ENCODE peak calls at places on chromosomes 7 and 10, in nine cellular contexts. One of them, this sample, is unnamed.

GRCh38 chr10:62437696-62438095 is 63.5 kb downstream of the ZNF365 start:
- DNase-seq in nephron progenitor cell: peak; percentile 25
- DNase-seq in NAMALWA: peak; percentile 82
- DNase-seq in aorta: no peak
- DNase-seq in left colon: no peak
- DNase-seq in tibial artery: no peak
- DNase-seq in stomach: no peak
- DNase-seq in NCI-H2029: peak; percentile 3
- DNase-seq in mesenchymal stem cell: peak; percentile 75
- DNase-seq in this sample: peak; percentile 73

GRCh38 chr10:16799621-16800020 is 17.6 kb downstream of the RSU1 start:
- DNase-seq in nephron progenitor cell: no peak
- DNase-seq in NAMALWA: no peak
- DNase-seq in aorta: no peak
- DNase-seq in left colon: no peak
- DNase-seq in tibial artery: no peak
- DNase-seq in stomach: no peak
- DNase-seq in NCI-H2029: no peak
- DNase-seq in mesenchymal stem cell: no peak
- DNase-seq in this sample: no peak

GRCh38 chr10:5692476-5693358 is 8.1 kb downstream of the TASOR2 start:
- DNase-seq in nephron progenitor cell: peak; percentile 79
- DNase-seq in NAMALWA: peak; percentile 90
- DNase-seq in aorta: peak; percentile 83
- DNase-seq in left colon: peak; percentile 74
- DNase-seq in tibial artery: no peak
- DNase-seq in stomach: peak; percentile 63
- DNase-seq in NCI-H2029: no peak
- DNase-seq in mesenchymal stem cell: peak; percentile 81
- DNase-seq in this sample: no peak

GRCh38 chr10:124035928-124036558 is 57.4 kb downstream of the CHST15 start:
- DNase-seq in nephron progenitor cell: peak; percentile 39
- DNase-seq in NAMALWA: peak; percentile 97
- DNase-seq in aorta: peak; percentile 81
- DNase-seq in left colon: peak; percentile 65
- DNase-seq in tibial artery: no peak
- DNase-seq in stomach: peak; percentile 61
- DNase-seq in NCI-H2029: no peak
- DNase-seq in mesenchymal stem cell: no peak
- DNase-seq in this sample: no peak

GRCh38 chr7:43112088-43112940 is at the start of gene HECW1:
- DNase-seq in nephron progenitor cell: peak; percentile 49
- DNase-seq in NAMALWA: no peak
- DNase-seq in aorta: no peak
- DNase-seq in left colon: no peak
- DNase-seq in tibial artery: no peak
- DNase-seq in stomach: no peak
- DNase-seq in NCI-H2029: no peak
- DNase-seq in mesenchymal stem cell: no peak
- DNase-seq in this sample: no peak

GRCh38 chr10:3099291-3100092 is 32.1 kb downstream of the PFKP start:
- DNase-seq in nephron progenitor cell: no peak
- DNase-seq in NAMALWA: no peak
- DNase-seq in aorta: no peak
- DNase-seq in left colon: no peak
- DNase-seq in tibial artery: peak; percentile 56
- DNase-seq in stomach: no peak
- DNase-seq in NCI-H2029: no peak
- DNase-seq in mesenchymal stem cell: peak; percentile 94
- DNase-seq in this sample: no peak

GRCh38 chr10:86711957-86712708 is 43.8 kb downstream of the LDB3 start:
- DNase-seq in nephron progenitor cell: peak; percentile 56
- DNase-seq in NAMALWA: peak; percentile 92
- DNase-seq in aorta: peak; percentile 69
- DNase-seq in left colon: no peak
- DNase-seq in tibial artery: peak; percentile 74
- DNase-seq in stomach: no peak
- DNase-seq in NCI-H2029: no peak
- DNase-seq in mesenchymal stem cell: no peak
- DNase-seq in this sample: no peak

GRCh38 chr10:15088428-15089261 is at the start of gene ACBD7:
- DNase-seq in nephron progenitor cell: peak; percentile 86
- DNase-seq in NAMALWA: peak; percentile 93
- DNase-seq in aorta: peak; percentile 92
- DNase-seq in left colon: peak; percentile 80
- DNase-seq in tibial artery: peak; percentile 83
- DNase-seq in stomach: peak; percentile 86
- DNase-seq in NCI-H2029: peak; percentile 47
- DNase-seq in mesenchymal stem cell: peak; percentile 77
- DNase-seq in this sample: peak; percentile 86

GRCh38 chr10:33772370-33773331 is 438.2 kb upstream of the NRP1 start:
- DNase-seq in nephron progenitor cell: peak; percentile 18
- DNase-seq in NAMALWA: peak; percentile 4
- DNase-seq in aorta: no peak
- DNase-seq in left colon: no peak
- DNase-seq in tibial artery: no peak
- DNase-seq in stomach: no peak
- DNase-seq in NCI-H2029: no peak
- DNase-seq in mesenchymal stem cell: peak; percentile 7
- DNase-seq in this sample: peak; percentile 55

GRCh38 chr10:79387974-79388850 is 40.9 kb downstream of the PPIF start:
- DNase-seq in nephron progenitor cell: no peak
- DNase-seq in NAMALWA: no peak
- DNase-seq in aorta: no peak
- DNase-seq in left colon: no peak
- DNase-seq in tibial artery: no peak
- DNase-seq in stomach: no peak
- DNase-seq in NCI-H2029: no peak
- DNase-seq in mesenchymal stem cell: no peak
- DNase-seq in this sample: no peak

GRCh38 chr7:143882611-143883078 is 19.3 kb downstream of the TCAF1 start:
- DNase-seq in nephron progenitor cell: peak; percentile 85
- DNase-seq in NAMALWA: no peak
- DNase-seq in aorta: peak; percentile 90
- DNase-seq in left colon: peak; percentile 41
- DNase-seq in tibial artery: peak; percentile 81
- DNase-seq in stomach: peak; percentile 39
- DNase-seq in NCI-H2029: peak; percentile 44
- DNase-seq in mesenchymal stem cell: peak; percentile 81
- DNase-seq in this sample: peak; percentile 68

GRCh38 chr7:148234715-148235114 is 355.9 kb upstream of the C7orf33 start:
- DNase-seq in nephron progenitor cell: no peak
- DNase-seq in NAMALWA: no peak
- DNase-seq in aorta: no peak
- DNase-seq in left colon: no peak
- DNase-seq in tibial artery: no peak
- DNase-seq in stomach: no peak
- DNase-seq in NCI-H2029: no peak
- DNase-seq in mesenchymal stem cell: no peak
- DNase-seq in this sample: no peak

GRCh38 chr7:44050915-44051560 is 6.5 kb downstream of the DBNL start:
- DNase-seq in nephron progenitor cell: no peak
- DNase-seq in NAMALWA: no peak
- DNase-seq in aorta: peak; percentile 65
- DNase-seq in left colon: no peak
- DNase-seq in tibial artery: no peak
- DNase-seq in stomach: peak; percentile 9
- DNase-seq in NCI-H2029: no peak
- DNase-seq in mesenchymal stem cell: no peak
- DNase-seq in this sample: no peak

GRCh38 chr7:75732764-75733630 is 5.7 kb downstream of the HIP1 start:
- DNase-seq in nephron progenitor cell: no peak
- DNase-seq in NAMALWA: no peak
- DNase-seq in aorta: no peak
- DNase-seq in left colon: no peak
- DNase-seq in tibial artery: peak; percentile 73
- DNase-seq in stomach: no peak
- DNase-seq in NCI-H2029: no peak
- DNase-seq in mesenchymal stem cell: peak; percentile 97
- DNase-seq in this sample: no peak

GRCh38 chr10:102645741-102646609 is 1.7 kb downstream of the TRIM8 start:
- DNase-seq in nephron progenitor cell: peak; percentile 55
- DNase-seq in NAMALWA: peak; percentile 82
- DNase-seq in aorta: peak; percentile 94
- DNase-seq in left colon: peak; percentile 84
- DNase-seq in tibial artery: peak; percentile 98
- DNase-seq in stomach: peak; percentile 84
- DNase-seq in NCI-H2029: peak; percentile 24
- DNase-seq in mesenchymal stem cell: peak; percentile 96
- DNase-seq in this sample: peak; percentile 92

GRCh38 chr7:28919510-28919909 is 38.6 kb downstream of the TRIL start:
- DNase-seq in nephron progenitor cell: no peak
- DNase-seq in NAMALWA: no peak
- DNase-seq in aorta: no peak
- DNase-seq in left colon: no peak
- DNase-seq in tibial artery: no peak
- DNase-seq in stomach: no peak
- DNase-seq in NCI-H2029: no peak
- DNase-seq in mesenchymal stem cell: peak; percentile 51
- DNase-seq in this sample: peak; percentile 79

GRCh38 chr10:100728928-100729876 is 16.2 kb upstream of the PAX2 start:
- DNase-seq in nephron progenitor cell: peak; percentile 81
- DNase-seq in NAMALWA: no peak
- DNase-seq in aorta: peak; percentile 67
- DNase-seq in left colon: peak; percentile 30
- DNase-seq in tibial artery: no peak
- DNase-seq in stomach: peak; percentile 32
- DNase-seq in NCI-H2029: no peak
- DNase-seq in mesenchymal stem cell: peak; percentile 30
- DNase-seq in this sample: no peak

GRCh38 chr7:27071622-27072390 is 24.0 kb downstream of the HOXA1 start:
- DNase-seq in nephron progenitor cell: no peak
- DNase-seq in NAMALWA: no peak
- DNase-seq in aorta: no peak
- DNase-seq in left colon: no peak
- DNase-seq in tibial artery: no peak
- DNase-seq in stomach: no peak
- DNase-seq in NCI-H2029: no peak
- DNase-seq in mesenchymal stem cell: no peak
- DNase-seq in this sample: no peak

GRCh38 chr10:113494736-113495135 is 58.1 kb upstream of the HABP2 start:
- DNase-seq in nephron progenitor cell: no peak
- DNase-seq in NAMALWA: no peak
- DNase-seq in aorta: no peak
- DNase-seq in left colon: no peak
- DNase-seq in tibial artery: no peak
- DNase-seq in stomach: no peak
- DNase-seq in NCI-H2029: no peak
- DNase-seq in mesenchymal stem cell: no peak
- DNase-seq in this sample: no peak

GRCh38 chr7:49644402-49645166 is 128.9 kb upstream of the VWC2 start:
- DNase-seq in nephron progenitor cell: peak; percentile 6
- DNase-seq in NAMALWA: no peak
- DNase-seq in aorta: no peak
- DNase-seq in left colon: no peak
- DNase-seq in tibial artery: no peak
- DNase-seq in stomach: no peak
- DNase-seq in NCI-H2029: no peak
- DNase-seq in mesenchymal stem cell: no peak
- DNase-seq in this sample: no peak

GRCh38 chr10:110218627-110219026 is 11.2 kb downstream of the MXI1 start:
- DNase-seq in nephron progenitor cell: no peak
- DNase-seq in NAMALWA: peak; percentile 38
- DNase-seq in aorta: no peak
- DNase-seq in left colon: no peak
- DNase-seq in tibial artery: no peak
- DNase-seq in stomach: no peak
- DNase-seq in NCI-H2029: no peak
- DNase-seq in mesenchymal stem cell: peak; percentile 12
- DNase-seq in this sample: no peak

GRCh38 chr7:90945104-90945752 is 319.0 kb upstream of the FZD1 start:
- DNase-seq in nephron progenitor cell: no peak
- DNase-seq in NAMALWA: no peak
- DNase-seq in aorta: no peak
- DNase-seq in left colon: no peak
- DNase-seq in tibial artery: no peak
- DNase-seq in stomach: no peak
- DNase-seq in NCI-H2029: no peak
- DNase-seq in mesenchymal stem cell: no peak
- DNase-seq in this sample: no peak

GRCh38 chr7:138116156-138116555 is 39.9 kb downstream of the AKR1D1 start:
- DNase-seq in nephron progenitor cell: no peak
- DNase-seq in NAMALWA: no peak
- DNase-seq in aorta: no peak
- DNase-seq in left colon: no peak
- DNase-seq in tibial artery: no peak
- DNase-seq in stomach: no peak
- DNase-seq in NCI-H2029: no peak
- DNase-seq in mesenchymal stem cell: peak; percentile 72
- DNase-seq in this sample: no peak

GRCh38 chr7:117014673-117015133 is 61.4 kb downstream of the ST7 start:
- DNase-seq in nephron progenitor cell: peak; percentile 10
- DNase-seq in NAMALWA: peak; percentile 77
- DNase-seq in aorta: no peak
- DNase-seq in left colon: peak; percentile 36
- DNase-seq in tibial artery: peak; percentile 76
- DNase-seq in stomach: peak; percentile 56
- DNase-seq in NCI-H2029: peak; percentile 23
- DNase-seq in mesenchymal stem cell: peak; percentile 78
- DNase-seq in this sample: peak; percentile 59

GRCh38 chr7:158238616-158239289 is 348.9 kb downstream of the PTPRN2 start:
- DNase-seq in nephron progenitor cell: no peak
- DNase-seq in NAMALWA: no peak
- DNase-seq in aorta: no peak
- DNase-seq in left colon: no peak
- DNase-seq in tibial artery: no peak
- DNase-seq in stomach: peak; percentile 23
- DNase-seq in NCI-H2029: no peak
- DNase-seq in mesenchymal stem cell: no peak
- DNase-seq in this sample: no peak

GRCh38 chr7:781228-781864 is 50.9 kb upstream of the SUN1 start:
- DNase-seq in nephron progenitor cell: no peak
- DNase-seq in NAMALWA: no peak
- DNase-seq in aorta: no peak
- DNase-seq in left colon: no peak
- DNase-seq in tibial artery: no peak
- DNase-seq in stomach: no peak
- DNase-seq in NCI-H2029: no peak
- DNase-seq in mesenchymal stem cell: no peak
- DNase-seq in this sample: no peak

GRCh38 chr10:112360308-112361270 is 13.3 kb upstream of the ACSL5 start:
- DNase-seq in nephron progenitor cell: no peak
- DNase-seq in NAMALWA: no peak
- DNase-seq in aorta: no peak
- DNase-seq in left colon: peak; percentile 82
- DNase-seq in tibial artery: no peak
- DNase-seq in stomach: peak; percentile 82
- DNase-seq in NCI-H2029: no peak
- DNase-seq in mesenchymal stem cell: no peak
- DNase-seq in this sample: peak; percentile 26

GRCh38 chr7:1240917-1241509 is 8.3 kb downstream of the UNCX start:
- DNase-seq in nephron progenitor cell: no peak
- DNase-seq in NAMALWA: no peak
- DNase-seq in aorta: no peak
- DNase-seq in left colon: no peak
- DNase-seq in tibial artery: no peak
- DNase-seq in stomach: no peak
- DNase-seq in NCI-H2029: no peak
- DNase-seq in mesenchymal stem cell: no peak
- DNase-seq in this sample: no peak